ENCODE peak calls at places on chromosomes 16 and 17, in nine cellular contexts. A, F, T, B, M, V, Y, E and O are unnamed samples.

GRCh38 chr16:66399930-66400329 is 27.2 kb upstream of the BEAN1 start:
- DNase-seq in A (no peak), F (no peak), T (no peak), B (no peak), M (no peak), V (no peak), Y (peak), E (no peak), O (no peak)

GRCh38 chr16:82152641-82153094 is 17.4 kb downstream of the MPHOSPH6 start:
- DNase-seq in A (no peak), F (peak), T (no peak), B (no peak), M (no peak), V (peak), Y (no peak), E (no peak), O (no peak)

GRCh38 chr17:57408064-57408811 is 151.9 kb downstream of the MSI2 start:
- DNase-seq in A (no peak), F (no peak), T (no peak), B (peak), M (no peak), V (peak), Y (no peak), E (no peak), O (no peak)

GRCh38 chr16:81137012-81137335 is 40.8 kb upstream of the GCSH start:
- DNase-seq in A (no peak), F (no peak), T (no peak), B (no peak), M (peak), V (no peak), Y (no peak), E (peak), O (no peak)

GRCh38 chr16:74867281-74867849 is 92.7 kb upstream of the FA2H start:
- DNase-seq in A (no peak), F (no peak), T (no peak), B (no peak), M (no peak), V (no peak), Y (no peak), E (no peak), O (no peak)

GRCh38 chr17:7834554-7834890 is 505 bp downstream of the KDM6B start:
- DNase-seq in A (peak), F (no peak), T (no peak), B (peak), M (peak), V (no peak), Y (peak), E (no peak), O (no peak)

GRCh38 chr17:44267818-44268490 is at the start of gene SLC4A1:
- DNase-seq in A (no peak), F (no peak), T (no peak), B (no peak), M (no peak), V (no peak), Y (no peak), E (no peak), O (no peak)

GRCh38 chr17:39928868-39929651 is 1.5 kb downstream of the LRRC3C start:
- DNase-seq in A (no peak), F (peak), T (no peak), B (peak), M (no peak), V (peak), Y (no peak), E (peak), O (peak)

DNA sequence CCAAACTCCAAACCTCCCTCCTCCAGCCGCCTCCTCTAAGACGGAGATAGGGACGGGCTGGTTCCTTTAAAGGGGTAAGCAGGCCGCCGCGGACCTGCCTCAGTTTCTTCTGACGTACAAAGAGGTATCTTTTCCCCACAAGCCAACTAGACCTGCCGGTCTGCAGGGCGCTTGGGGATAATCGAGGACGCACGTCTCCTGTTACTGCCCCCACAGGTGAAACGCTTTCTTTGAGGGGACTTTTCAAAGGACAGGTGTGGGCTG is 25.1 kb upstream of the RFFL start:
- DNase-seq in A (no peak), F (no peak), T (no peak), B (no peak), M (no peak), V (no peak), Y (peak), E (no peak), O (no peak)
- TF ChIP-seq CTCF in A (no peak), F (no peak), T (no peak), B (peak), M (no peak), V (peak), Y (no peak), E (no peak), O (no peak)

GRCh38 chr17:48261297-48261880 is 153.8 kb downstream of the SNX11 start:
- DNase-seq in A (no peak), F (no peak), T (peak), B (no peak), M (no peak), V (peak), Y (peak), E (peak), O (no peak)

GRCh38 chr17:48259710-48260291 is 152.2 kb downstream of the SNX11 start:
- DNase-seq in A (no peak), F (no peak), T (no peak), B (no peak), M (no peak), V (peak), Y (peak), E (peak), O (no peak)

GRCh38 chr17:48258317-48258716 is 150.8 kb downstream of the SNX11 start:
- DNase-seq in A (no peak), F (no peak), T (no peak), B (no peak), M (no peak), V (no peak), Y (no peak), E (no peak), O (no peak)

GRCh38 chr17:48262982-48263586 is 155.5 kb downstream of the SNX11 start:
- DNase-seq in A (no peak), F (no peak), T (no peak), B (peak), M (no peak), V (peak), Y (no peak), E (peak), O (no peak)
- TF ChIP-seq CTCF in A (no peak), F (peak), T (peak), B (peak), M (no peak), V (peak), Y (peak), E (peak), O (peak)

GRCh38 chr16:68700120-68700519 is 37.0 kb upstream of the CDH1 start:
- DNase-seq in A (no peak), F (peak), T (no peak), B (no peak), M (peak), V (no peak), Y (no peak), E (peak), O (no peak)

GRCh38 chr16:68707341-68708152 is 29.5 kb upstream of the CDH1 start:
- DNase-seq in A (peak), F (no peak), T (no peak), B (no peak), M (no peak), V (peak), Y (peak), E (peak), O (no peak)

DNA sequence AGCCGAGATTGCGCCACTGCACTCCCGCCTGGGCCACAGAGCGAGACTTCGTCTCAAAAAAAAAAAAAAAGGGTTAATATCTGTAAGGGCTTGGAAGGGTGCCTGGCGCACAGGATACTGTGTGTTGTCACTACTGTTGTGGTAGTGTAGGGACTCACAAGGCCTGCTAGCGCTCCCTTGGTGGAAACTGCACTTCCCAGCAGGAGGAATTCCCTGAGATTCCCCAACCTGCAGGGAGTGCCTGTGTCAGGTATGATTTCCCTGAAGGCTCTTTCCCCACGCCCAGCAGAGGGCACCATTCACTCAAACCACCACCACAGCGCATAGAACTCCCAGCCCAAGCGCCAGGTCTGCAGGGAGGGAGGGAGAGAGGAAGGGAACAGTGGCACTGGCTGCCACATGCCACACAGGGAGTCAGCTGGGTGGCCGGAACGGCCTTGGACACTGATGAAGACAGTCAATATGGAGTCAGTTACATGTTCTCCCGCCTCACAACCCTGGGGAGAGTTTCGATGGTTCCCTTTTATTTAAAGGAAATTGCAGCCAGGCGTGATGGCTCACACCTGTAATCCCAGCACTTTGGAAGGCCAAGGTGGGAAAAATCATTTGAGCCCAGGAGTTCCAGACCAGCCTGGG is 32.7 kb upstream of the CDH1 start:
- DNase-seq in A (peak), F (peak), T (peak), B (peak), M (peak), V (peak), Y (peak), E (peak), O (peak)
- TF ChIP-seq CTCF in A (peak), F (peak), T (peak), B (peak), M (peak), V (peak), Y (peak), E (peak), O (peak)

GRCh38 chr17:80999224-81000088 is 7.8 kb downstream of the CHMP6 start:
- DNase-seq in A (no peak), F (no peak), T (no peak), B (peak), M (no peak), V (no peak), Y (no peak), E (no peak), O (no peak)
- TF ChIP-seq CTCF in A (no peak), F (no peak), T (no peak), B (no peak), M (no peak), V (no peak), Y (no peak), E (no peak), O (no peak)

GRCh38 chr16:2339521-2340484 is 725 bp downstream of the ABCA3 start:
- DNase-seq in A (peak), F (no peak), T (no peak), B (peak), M (peak), V (peak), Y (peak), E (peak), O (no peak)
- TF ChIP-seq CTCF in A (no peak), F (no peak), T (no peak), B (no peak), M (no peak), V (peak), Y (no peak), E (no peak), O (peak)

GRCh38 chr16:70681382-70682238 is 4.2 kb downstream of the MTSS2 start:
- DNase-seq in A (no peak), F (no peak), T (no peak), B (no peak), M (no peak), V (no peak), Y (no peak), E (no peak), O (no peak)

GRCh38 chr16:70684146-70685060 is 1.4 kb downstream of the MTSS2 start:
- DNase-seq in A (no peak), F (no peak), T (no peak), B (no peak), M (no peak), V (no peak), Y (no peak), E (no peak), O (no peak)

GRCh38 chr16:70683146-70683944 is 2.5 kb downstream of the MTSS2 start:
- DNase-seq in A (no peak), F (no peak), T (no peak), B (no peak), M (no peak), V (no peak), Y (no peak), E (no peak), O (no peak)

GRCh38 chr16:70680495-70681381 is 5.1 kb downstream of the MTSS2 start:
- DNase-seq in A (no peak), F (no peak), T (no peak), B (no peak), M (no peak), V (no peak), Y (no peak), E (no peak), O (no peak)

DNA sequence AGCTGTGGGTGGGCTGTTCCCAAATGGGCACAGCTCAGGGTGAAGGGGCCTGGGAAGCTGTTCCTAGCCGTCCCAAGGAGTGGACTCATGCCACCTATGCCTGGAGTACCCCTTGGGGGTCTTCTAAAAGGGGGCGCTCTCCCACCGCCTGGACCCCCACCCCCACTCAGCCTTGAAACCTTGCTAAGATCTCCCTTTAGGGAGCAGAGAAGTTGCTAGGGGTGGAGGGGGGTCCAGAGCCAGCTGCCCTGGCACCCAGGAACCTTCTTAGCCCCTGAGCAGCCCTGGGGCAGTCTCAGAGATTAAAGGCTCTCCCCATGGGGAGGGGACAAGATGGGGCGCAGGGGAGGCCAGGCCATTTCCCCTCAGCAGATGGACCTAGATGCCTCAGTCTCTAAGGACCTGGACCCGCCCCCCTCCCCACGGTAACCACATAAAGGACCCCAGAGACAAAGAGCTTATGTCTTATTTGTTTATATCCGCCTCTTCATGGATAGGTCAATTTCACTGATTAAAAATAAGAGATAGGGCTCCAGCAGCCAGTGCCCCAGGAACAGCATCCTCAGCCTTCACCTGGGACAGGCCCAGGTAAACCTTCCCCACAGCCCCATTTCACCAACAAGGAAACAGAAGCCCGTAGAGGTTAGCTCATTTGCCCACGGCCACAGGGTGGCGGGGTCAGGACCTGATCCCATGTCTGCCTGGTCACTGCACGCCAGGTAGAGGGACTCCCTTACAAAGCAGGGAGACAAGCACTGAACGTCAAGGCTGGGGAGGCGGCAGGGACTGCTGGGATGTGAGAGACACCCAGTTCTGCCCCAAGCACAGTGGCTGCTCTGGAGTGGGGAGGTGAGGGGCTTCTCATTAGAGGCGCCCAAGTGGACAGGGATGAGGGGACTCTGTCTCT is 3.4 kb downstream of the MTSS2 start:
- DNase-seq in A (no peak), F (no peak), T (no peak), B (no peak), M (no peak), V (no peak), Y (no peak), E (no peak), O (no peak)
- TF ChIP-seq CTCF in A (no peak), F (no peak), T (no peak), B (no peak), M (no peak), V (no peak), Y (no peak), E (no peak), O (no peak)